ENCODE peak calls at places on chromosomes 11 and 22, in ten cellular contexts. W is activated naive CD4-positive, alpha-beta T cell; M is central memory CD4-positive, alpha-beta T cell; P is stimulated activated CD4-positive, alpha-beta T cell treated with anti-CD3 and anti-CD28 coated beads, Interleukin-4, amount 100 ng/mL, for 4 hours; J is SK-N-DZ; F is Calu3; C is left colon; V is activated T-cell treated with anti-CD3 and anti-CD28 coated beads, Interleukin-2, amount 50 U/mL, for 72 hours; Y is naive thymus-derived CD8-positive, alpha-beta T cell; X is EL. Q is an unnamed sample.

GRCh38 chr11:269146-269890 is 8.9 kb upstream of the NLRP6 start:
- DNase-seq in W (peak; percentile 37), M (peak; percentile 89), P (peak; percentile 35), J (no peak), F (no peak), C (peak; percentile 38), V (peak; percentile 79), Y (peak; percentile 74), X (no peak), Q (peak; percentile 99)

GRCh38 chr11:133506551-133507094 is 25.7 kb downstream of the OPCML start:
- DNase-seq in W (no peak), M (no peak), P (no peak), J (no peak), F (no peak), C (no peak), V (no peak), Y (no peak), X (no peak), Q (no peak)

GRCh38 chr11:121416909-121417567 is 35.1 kb upstream of the SORL1 start:
- DNase-seq in W (peak; percentile 5), M (peak; percentile 59), P (peak; percentile 17), J (no peak), F (peak; percentile 64), C (peak; percentile 91), V (peak; percentile 48), Y (peak; percentile 61), X (peak; percentile 62), Q (peak; percentile 56)

GRCh38 chr22:25896098-25896497 is 154.1 kb downstream of the MYO18B start:
- DNase-seq in W (no peak), M (no peak), P (no peak), J (no peak), F (no peak), C (no peak), V (no peak), Y (no peak), X (no peak), Q (peak; percentile 17)

GRCh38 chr11:36578458-36578857 is 10.7 kb downstream of the RAG1 start:
- DNase-seq in W (no peak), M (no peak), P (no peak), J (peak; percentile 23), F (no peak), C (no peak), V (no peak), Y (no peak), X (peak; percentile 9), Q (no peak)

GRCh38 chr11:114076974-114077373 is 17.5 kb downstream of the ZBTB16 start:
- DNase-seq in W (no peak), M (no peak), P (no peak), J (no peak), F (no peak), C (no peak), V (no peak), Y (no peak), X (no peak), Q (no peak)

GRCh38 chr11:4019891-4020290 is 74.7 kb upstream of the RRM1 start:
- DNase-seq in W (no peak), M (no peak), P (no peak), J (no peak), F (no peak), C (no peak), V (no peak), Y (no peak), X (peak; percentile 71), Q (no peak)

GRCh38 chr11:61841636-61842332 is 13.7 kb downstream of the FADS2 start:
- DNase-seq in W (no peak), M (no peak), P (no peak), J (no peak), F (no peak), C (no peak), V (no peak), Y (no peak), X (no peak), Q (no peak)

GRCh38 chr22:19739911-19740449 is 16.6 kb downstream of the GP1BB start:
- DNase-seq in W (no peak), M (no peak), P (no peak), J (no peak), F (no peak), C (no peak), V (no peak), Y (no peak), X (no peak), Q (no peak)

GRCh38 chr22:37610480-37611148 is 2.0 kb downstream of the GGA1 start:
- DNase-seq in W (no peak), M (no peak), P (no peak), J (no peak), F (no peak), C (peak; percentile 78), V (no peak), Y (no peak), X (no peak), Q (no peak)

GRCh38 chr11:103699216-103699615 is 337.2 kb upstream of the DDI1 start:
- DNase-seq in W (no peak), M (no peak), P (no peak), J (no peak), F (no peak), C (no peak), V (no peak), Y (no peak), X (no peak), Q (no peak)

GRCh38 chr11:133386852-133387251 is 145.4 kb downstream of the OPCML start:
- DNase-seq in W (no peak), M (no peak), P (no peak), J (no peak), F (no peak), C (no peak), V (no peak), Y (no peak), X (no peak), Q (no peak)

GRCh38 chr11:63639195-63639832 is 25.1 kb upstream of the PLAAT3 start:
- DNase-seq in W (no peak), M (no peak), P (no peak), J (no peak), F (no peak), C (no peak), V (no peak), Y (no peak), X (no peak), Q (peak; percentile 31)

GRCh38 chr11:2807276-2807681 is 78.3 kb downstream of the CDKN1C start:
- DNase-seq in W (no peak), M (no peak), P (no peak), J (no peak), F (peak; percentile 41), C (peak; percentile 72), V (no peak), Y (no peak), X (no peak), Q (no peak)

GRCh38 chr11:70263363-70263762 is 7.1 kb upstream of the PPFIA1 start:
- DNase-seq in W (no peak), M (no peak), P (no peak), J (no peak), F (no peak), C (no peak), V (no peak), Y (no peak), X (no peak), Q (no peak)

GRCh38 chr22:29079218-29079901 is 6.5 kb downstream of the KREMEN1 start:
- DNase-seq in W (no peak), M (no peak), P (no peak), J (peak; percentile 78), F (no peak), C (peak; percentile 63), V (no peak), Y (no peak), X (no peak), Q (peak; percentile 89)

GRCh38 chr11:83220279-83220678 is 26.8 kb downstream of the ANKRD42 start:
- DNase-seq in W (no peak), M (no peak), P (no peak), J (no peak), F (peak; percentile 10), C (no peak), V (no peak), Y (no peak), X (no peak), Q (no peak)

GRCh38 chr11:69157156-69157821 is 1.6 kb downstream of the SMIM38 start:
- DNase-seq in W (no peak), M (no peak), P (no peak), J (peak; percentile 90), F (peak; percentile 73), C (peak; percentile 16), V (no peak), Y (no peak), X (peak; percentile 68), Q (no peak)

GRCh38 chr22:48729499-48730171 is 1098.0 kb downstream of the BRD1 start:
- DNase-seq in W (no peak), M (no peak), P (no peak), J (no peak), F (no peak), C (no peak), V (no peak), Y (no peak), X (no peak), Q (no peak)

GRCh38 chr11:19921976-19922688 is 209.5 kb downstream of the NAV2 start:
- DNase-seq in W (no peak), M (no peak), P (no peak), J (no peak), F (no peak), C (no peak), V (no peak), Y (no peak), X (no peak), Q (no peak)

GRCh38 chr22:20221421-20222340 is 46.4 kb downstream of the RTN4R start:
- DNase-seq in W (no peak), M (no peak), P (no peak), J (no peak), F (no peak), C (no peak), V (no peak), Y (no peak), X (no peak), Q (no peak)

GRCh38 chr11:113393501-113393985 is 6.0 kb downstream of the ANKK1 start:
- DNase-seq in W (no peak), M (no peak), P (no peak), J (no peak), F (no peak), C (no peak), V (no peak), Y (no peak), X (no peak), Q (no peak)

GRCh38 chr11:4095509-4096230 is 1.1 kb downstream of the RRM1 start:
- DNase-seq in W (no peak), M (no peak), P (no peak), J (peak; percentile 16), F (no peak), C (no peak), V (no peak), Y (no peak), X (peak; percentile 75), Q (peak; percentile 62)

GRCh38 chr11:57294225-57295131 is 30.3 kb downstream of the TNKS1BP1 start:
- DNase-seq in W (no peak), M (no peak), P (no peak), J (no peak), F (no peak), C (peak; percentile 55), V (no peak), Y (no peak), X (peak; percentile 56), Q (no peak)

GRCh38 chr11:86719781-86720463 is 47.5 kb upstream of the ME3 start:
- DNase-seq in W (no peak), M (no peak), P (no peak), J (no peak), F (no peak), C (no peak), V (no peak), Y (no peak), X (peak; percentile 96), Q (no peak)